ENCODE peak calls at places on chromosome 15, in six cellular contexts. One of them, this sample, is unnamed.

GRCh38 chr15:63497642-63498100 is 6.7 kb upstream of the USP3 start:
- DNase-seq in AML-193: peak
- DNase-seq in Calu3: no peak
- DNase-seq in GM23338: no peak
- DNase-seq in stimulated activated CD4-positive, alpha-beta T cell treated with anti-CD3 and anti-CD28 coated beads, Interleukin-15, amount 100 ng/mL, for 1 hour: no peak
- DNase-seq in neural crest cell: no peak
- DNase-seq in this sample: no peak

GRCh38 chr15:77019476-77020331 is 24.8 kb downstream of the PSTPIP1 start:
- DNase-seq in AML-193: no peak
- DNase-seq in Calu3: no peak
- DNase-seq in GM23338: no peak
- DNase-seq in stimulated activated CD4-positive, alpha-beta T cell treated with anti-CD3 and anti-CD28 coated beads, Interleukin-15, amount 100 ng/mL, for 1 hour: peak
- DNase-seq in neural crest cell: no peak
- DNase-seq in this sample: peak

GRCh38 chr15:43212299-43212698 is 8.5 kb downstream of the EPB42 start:
- DNase-seq in AML-193: no peak
- DNase-seq in Calu3: no peak
- DNase-seq in GM23338: no peak
- DNase-seq in stimulated activated CD4-positive, alpha-beta T cell treated with anti-CD3 and anti-CD28 coated beads, Interleukin-15, amount 100 ng/mL, for 1 hour: no peak
- DNase-seq in neural crest cell: no peak
- DNase-seq in this sample: no peak

GRCh38 chr15:42264790-42265189 is 8.2 kb upstream of the GANC start:
- DNase-seq in AML-193: no peak
- DNase-seq in Calu3: no peak
- DNase-seq in GM23338: no peak
- DNase-seq in stimulated activated CD4-positive, alpha-beta T cell treated with anti-CD3 and anti-CD28 coated beads, Interleukin-15, amount 100 ng/mL, for 1 hour: no peak
- DNase-seq in neural crest cell: no peak
- DNase-seq in this sample: no peak

GRCh38 chr15:56629133-56629532 is 104.2 kb downstream of the ZNF280D start:
- DNase-seq in AML-193: no peak
- DNase-seq in Calu3: no peak
- DNase-seq in GM23338: no peak
- DNase-seq in stimulated activated CD4-positive, alpha-beta T cell treated with anti-CD3 and anti-CD28 coated beads, Interleukin-15, amount 100 ng/mL, for 1 hour: no peak
- DNase-seq in neural crest cell: no peak
- DNase-seq in this sample: no peak

GRCh38 chr15:45242289-45242688 is 9.7 kb upstream of the SLC28A2 start:
- DNase-seq in AML-193: no peak
- DNase-seq in Calu3: peak
- DNase-seq in GM23338: peak
- DNase-seq in stimulated activated CD4-positive, alpha-beta T cell treated with anti-CD3 and anti-CD28 coated beads, Interleukin-15, amount 100 ng/mL, for 1 hour: no peak
- DNase-seq in neural crest cell: no peak
- DNase-seq in this sample: no peak

GRCh38 chr15:48413304-48413703 is 82.1 kb downstream of the DUT start:
- DNase-seq in AML-193: no peak
- DNase-seq in Calu3: no peak
- DNase-seq in GM23338: no peak
- DNase-seq in stimulated activated CD4-positive, alpha-beta T cell treated with anti-CD3 and anti-CD28 coated beads, Interleukin-15, amount 100 ng/mL, for 1 hour: no peak
- DNase-seq in neural crest cell: no peak
- DNase-seq in this sample: no peak

GRCh38 chr15:66840615-66841014 is 138.6 kb downstream of the SMAD6 start:
- DNase-seq in AML-193: peak
- DNase-seq in Calu3: no peak
- DNase-seq in GM23338: no peak
- DNase-seq in stimulated activated CD4-positive, alpha-beta T cell treated with anti-CD3 and anti-CD28 coated beads, Interleukin-15, amount 100 ng/mL, for 1 hour: no peak
- DNase-seq in neural crest cell: no peak
- DNase-seq in this sample: peak

GRCh38 chr15:32730677-32731654 is 13.2 kb downstream of the GREM1 start:
- DNase-seq in AML-193: no peak
- DNase-seq in Calu3: peak
- DNase-seq in GM23338: peak
- DNase-seq in stimulated activated CD4-positive, alpha-beta T cell treated with anti-CD3 and anti-CD28 coated beads, Interleukin-15, amount 100 ng/mL, for 1 hour: no peak
- DNase-seq in neural crest cell: no peak
- DNase-seq in this sample: no peak

GRCh38 chr15:92394327-92395175 is 870 bp downstream of the ST8SIA2 start:
- DNase-seq in AML-193: no peak
- DNase-seq in Calu3: no peak
- DNase-seq in GM23338: peak
- DNase-seq in stimulated activated CD4-positive, alpha-beta T cell treated with anti-CD3 and anti-CD28 coated beads, Interleukin-15, amount 100 ng/mL, for 1 hour: no peak
- DNase-seq in neural crest cell: peak
- DNase-seq in this sample: no peak

GRCh38 chr15:87877114-87877810 is 379.3 kb downstream of the NTRK3 start:
- DNase-seq in AML-193: no peak
- DNase-seq in Calu3: no peak
- DNase-seq in GM23338: no peak
- DNase-seq in stimulated activated CD4-positive, alpha-beta T cell treated with anti-CD3 and anti-CD28 coated beads, Interleukin-15, amount 100 ng/mL, for 1 hour: no peak
- DNase-seq in neural crest cell: no peak
- DNase-seq in this sample: no peak

This sample was measured in tibial artery.